ENCODE peak calls at places on chromosomes 6 and 20, in nine cellular contexts. S is endothelial cell of umbilical vein, N is epithelial cell of esophagus, Q is fibroblast of the aortic adventitia, K is cardiac fibroblast, G is fibroblast of lung, Y is vagina, Z is GM12865, E is tibial artery. M is an unnamed sample.

GRCh38 chr20:49426873-49427272 is 55.6 kb downstream of the KCNB1 start:
- DNase-seq in S (no peak), E (no peak), K (no peak), Y (no peak), G (peak), Z (no peak), N (peak), Q (peak), M (no peak)

GRCh38 chr6:87830834-87831374 is 128.9 kb upstream of the AKIRIN2 start:
- DNase-seq in Q (no peak), S (no peak), Z (no peak), E (no peak), Y (no peak), K (no peak), G (no peak), N (no peak), M (no peak)

GRCh38 chr6:151443911-151444621 is 7.9 kb downstream of the RMND1 start:
- DNase-seq in K (no peak), Q (no peak), N (no peak), Y (no peak), G (no peak), S (no peak), E (no peak), Z (no peak), M (no peak)

GRCh38 chr6:136968831-136969230 is 46.7 kb downstream of the SLC35D3 start:
- DNase-seq in Q (no peak), Y (no peak), E (no peak), Z (no peak), S (no peak), G (no peak), K (no peak), N (no peak), M (no peak)

GRCh38 chr6:42394151-42394550 is 57.6 kb downstream of the TRERF1 start:
- DNase-seq in N (no peak), E (no peak), K (no peak), G (no peak), Z (no peak), Y (no peak), S (no peak), Q (no peak), M (no peak)

GRCh38 chr6:108115598-108116058 is 41.1 kb upstream of the OSTM1 start:
- DNase-seq in Y (no peak), Q (peak), K (peak), Z (peak), S (peak), E (peak), N (peak), G (peak), M (no peak)

GRCh38 chr20:47456952-47457724 is 44.5 kb upstream of the NCOA3 start:
- DNase-seq in K (peak), Y (no peak), Z (peak), E (no peak), S (no peak), G (peak), N (peak), Q (peak), M (peak)

GRCh38 chr6:165641672-165642156 is 21.3 kb downstream of the PDE10A start:
- DNase-seq in Y (no peak), E (no peak), K (no peak), N (no peak), S (no peak), G (no peak), Q (no peak), Z (no peak), M (no peak)

GRCh38 chr20:14959506-14960493 is 622.4 kb upstream of the FLRT3 start:
- DNase-seq in N (peak), G (no peak), S (no peak), E (no peak), Z (no peak), Q (peak), K (peak), Y (no peak), M (no peak)
- H3K4me3 ChIP-seq in N (no peak), G (no peak), S (no peak), E (no peak), Z (no peak), Q (no peak), K (no peak), Y (no peak), M (no peak)

DNA sequence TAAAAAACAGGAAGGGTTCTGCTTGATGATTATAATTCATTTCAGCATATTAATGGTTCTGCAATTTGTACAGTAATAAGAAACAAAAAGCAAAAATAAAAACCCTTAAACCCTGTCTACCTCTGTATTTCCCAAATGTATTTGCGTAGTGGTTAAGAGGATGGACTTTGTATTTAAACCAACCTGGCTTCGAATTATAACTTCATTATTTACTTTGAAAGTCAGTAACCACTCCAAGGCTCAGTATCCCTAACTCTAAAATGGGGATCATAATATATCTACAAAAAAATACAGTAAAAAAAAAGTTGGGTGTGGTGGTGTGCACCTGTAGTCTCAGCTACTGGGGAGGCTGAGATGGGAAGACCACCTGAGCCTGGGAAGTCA is 21.4 kb downstream of the PERP start:
- DNase-seq in Z (no peak), E (no peak), N (no peak), Y (no peak), Q (no peak), K (no peak), G (no peak), S (no peak), M (no peak)
- H3K4me3 ChIP-seq in Z (no peak), E (no peak), N (no peak), Y (no peak), Q (no peak), K (no peak), G (no peak), S (no peak), M (no peak)

GRCh38 chr6:24910331-24910849 is 25.4 kb downstream of the RIPOR2 start:
- DNase-seq in Q (no peak), E (no peak), Y (no peak), Z (peak), K (peak), G (no peak), S (no peak), N (no peak), M (no peak)
- H3K4me3 ChIP-seq in Q (peak), E (peak), Y (peak), Z (peak), K (peak), G (peak), S (no peak), N (peak), M (peak)

DNA sequence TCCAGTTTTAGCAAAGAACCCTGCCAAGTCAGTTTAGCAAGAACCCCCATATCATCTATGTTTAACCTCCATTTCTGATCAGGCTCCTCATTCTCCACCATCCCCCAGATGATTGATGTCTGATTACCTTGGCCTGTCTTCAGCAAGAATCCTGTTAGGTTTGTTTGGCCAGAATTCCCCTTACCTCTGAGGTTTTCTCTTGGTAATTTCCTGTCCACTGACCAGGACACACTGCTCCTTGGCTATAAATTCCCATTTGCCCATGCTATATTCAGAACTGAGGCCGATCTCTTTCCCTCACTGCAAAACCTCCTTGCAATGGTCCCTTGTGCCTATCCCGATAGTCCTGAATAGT is 27.0 kb downstream of the ZNF311 start:
- DNase-seq in Q (no peak), S (no peak), E (no peak), K (no peak), Y (no peak), Z (no peak), N (no peak), G (no peak), M (no peak)
- H3K4me3 ChIP-seq in Q (no peak), S (no peak), E (no peak), K (no peak), Y (no peak), Z (no peak), N (no peak), G (no peak), M (no peak)

GRCh38 chr6:13573255-13573654 is 1.1 kb upstream of the SIRT5 start:
- DNase-seq in Y (no peak), S (no peak), G (no peak), N (no peak), Q (no peak), K (no peak), E (no peak), Z (peak), M (no peak)
- H3K4me3 ChIP-seq in Y (peak), S (no peak), G (peak), N (peak), Q (peak), K (peak), E (peak), Z (peak), M (peak)

DNA sequence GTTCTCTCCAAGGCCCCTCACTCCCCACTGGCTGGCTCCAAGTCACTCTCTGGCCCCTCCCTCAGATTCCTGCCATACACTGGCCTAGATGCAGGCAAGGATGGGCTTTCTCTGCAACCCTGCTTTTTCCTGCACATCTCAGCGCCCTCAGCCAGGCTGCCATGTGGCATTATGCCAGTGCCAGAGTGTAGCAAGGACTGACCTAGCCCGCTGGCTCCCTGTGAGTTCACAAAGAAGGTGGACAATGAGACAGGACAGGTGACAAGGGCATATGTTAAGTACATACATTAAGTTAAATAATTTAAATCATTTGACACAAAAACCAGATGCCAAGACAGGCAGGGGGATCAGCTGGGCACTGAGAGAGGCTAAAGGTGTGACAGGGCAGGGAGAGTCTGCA is 394.6 kb downstream of the ZFAND3 start:
- DNase-seq in Y (no peak), Q (no peak), S (no peak), N (no peak), Z (no peak), K (no peak), E (no peak), G (no peak), M (no peak)
- H3K4me3 ChIP-seq in Y (no peak), Q (no peak), S (no peak), N (no peak), Z (no peak), K (no peak), E (no peak), G (no peak), M (no peak)

GRCh38 chr6:75201076-75201475 is 4.8 kb downstream of the COL12A1 start:
- DNase-seq in Q (no peak), S (no peak), K (no peak), G (no peak), Z (no peak), N (no peak), E (no peak), Y (no peak), M (no peak)
- H3K4me3 ChIP-seq in Q (no peak), S (no peak), K (no peak), G (peak), Z (no peak), N (no peak), E (no peak), Y (no peak), M (no peak)

GRCh38 chr6:124522335-124522734 is 439.9 kb upstream of the RNF217 start:
- DNase-seq in K (no peak), S (no peak), Q (no peak), N (no peak), G (no peak), Z (no peak), E (no peak), Y (no peak), M (no peak)
- H3K4me3 ChIP-seq in K (no peak), S (no peak), Q (no peak), N (no peak), G (no peak), Z (no peak), E (no peak), Y (no peak), M (no peak)

GRCh38 chr20:36065427-36065998 is 89.0 kb upstream of the EPB41L1 start:
- DNase-seq in K (no peak), N (no peak), E (no peak), Y (no peak), S (no peak), Q (no peak), G (no peak), Z (no peak), M (no peak)
- H3K4me3 ChIP-seq in K (peak), N (peak), E (peak), Y (peak), S (no peak), Q (peak), G (no peak), Z (no peak), M (no peak)

GRCh38 chr6:35018746-35019145 is 122.4 kb downstream of the TCP11 start:
- DNase-seq in E (no peak), N (no peak), G (no peak), K (no peak), S (peak), Y (no peak), Q (no peak), Z (no peak), M (no peak)

GRCh38 chr6:35023091-35023490 is 118.0 kb downstream of the TCP11 start:
- DNase-seq in Q (no peak), Y (no peak), K (no peak), S (no peak), N (no peak), G (no peak), Z (no peak), E (no peak), M (no peak)

GRCh38 chr6:35019171-35019570 is 122.0 kb downstream of the TCP11 start:
- DNase-seq in Z (no peak), Q (no peak), G (no peak), N (no peak), Y (no peak), E (no peak), S (no peak), K (no peak), M (no peak)

GRCh38 chr6:35019831-35020230 is 121.3 kb downstream of the TCP11 start:
- DNase-seq in Z (no peak), Q (no peak), S (no peak), Y (no peak), E (no peak), K (no peak), G (no peak), N (no peak), M (no peak)

GRCh38 chr6:35021014-35021413 is 120.1 kb downstream of the TCP11 start:
- DNase-seq in Z (no peak), E (peak), Y (no peak), Q (peak), N (no peak), S (no peak), K (no peak), G (peak), M (no peak)
- H3K4me3 ChIP-seq in Z (no peak), E (no peak), Y (no peak), Q (no peak), N (no peak), S (no peak), K (no peak), G (no peak), M (no peak)